ENCODE peak calls at places on chromosomes 11 and 22, in six cellular contexts. O is AG09309, S is kidney, U is AG09319, M is left ventricle myocardium inferior, B is PC-3. C is an unnamed sample.

GRCh38 chr11:119376197-119376847 is 5.2 kb downstream of the USP2 start:
- DNase-seq in O (no peak), S (peak; percentile 73), U (no peak), M (peak; percentile 62), B (no peak), C (peak; percentile 72)

GRCh38 chr22:18906896-18907295 is 776 bp downstream of the DGCR6 start:
- DNase-seq in O (no peak), S (no peak), U (no peak), M (no peak), B (no peak), C (no peak)

GRCh38 chr11:68651208-68651984 is 32.9 kb upstream of the GAL start:
- DNase-seq in O (no peak), S (peak; percentile 49), U (no peak), M (no peak), B (no peak), C (no peak)

GRCh38 chr22:30947163-30947820 is 21.3 kb downstream of the MORC2 start:
- DNase-seq in O (no peak), S (no peak), U (no peak), M (peak; percentile 31), B (no peak), C (no peak)

GRCh38 chr11:88543902-88544655 is 206.5 kb upstream of the CTSC start:
- DNase-seq in O (peak; percentile 83), S (peak; percentile 80), U (peak; percentile 84), M (peak; percentile 67), B (peak; percentile 98), C (peak; percentile 82)

GRCh38 chr22:22974795-22975580 is 87.4 kb downstream of the IGLL5 start:
- DNase-seq in O (no peak), S (no peak), U (no peak), M (no peak), B (no peak), C (no peak)

GRCh38 chr22:33126881-33127280 is 68.7 kb upstream of the SYN3 start:
- DNase-seq in O (no peak), S (no peak), U (no peak), M (no peak), B (no peak), C (no peak)

GRCh38 chr22:45216133-45217003 is 24.3 kb downstream of the KIAA0930 start:
- DNase-seq in O (no peak), S (peak; percentile 49), U (no peak), M (no peak), B (no peak), C (no peak)

GRCh38 chr22:29041408-29041807 is 20.2 kb downstream of the C22orf31 start:
- DNase-seq in O (no peak), S (no peak), U (no peak), M (no peak), B (no peak), C (no peak)

GRCh38 chr11:114683007-114683406 is 4.7 kb downstream of the NXPE2 start:
- DNase-seq in O (no peak), S (no peak), U (no peak), M (no peak), B (peak; percentile 6), C (no peak)

GRCh38 chr22:38260760-38261477 is 11.9 kb downstream of the TMEM184B start:
- DNase-seq in O (no peak), S (no peak), U (no peak), M (no peak), B (no peak), C (no peak)

GRCh38 chr22:46586531-46587011 is 33.6 kb upstream of the GRAMD4 start:
- DNase-seq in O (no peak), S (peak; percentile 67), U (no peak), M (no peak), B (no peak), C (no peak)

GRCh38 chr11:116861539-116861938 is 24.1 kb upstream of the APOA1 start:
- DNase-seq in O (peak; percentile 40), S (no peak), U (no peak), M (no peak), B (peak; percentile 67), C (no peak)

GRCh38 chr22:41963453-41964105 is 5.7 kb upstream of the SEPTIN3 start:
- DNase-seq in O (peak; percentile 21), S (no peak), U (no peak), M (no peak), B (no peak), C (no peak)

GRCh38 chr11:2375341-2375853 is 1.7 kb upstream of the CD81 start:
- DNase-seq in O (no peak), S (peak; percentile 85), U (no peak), M (peak; percentile 66), B (no peak), C (no peak)

GRCh38 chr22:30413745-30414524 is 11.6 kb upstream of the MTFP1 start:
- DNase-seq in O (no peak), S (no peak), U (no peak), M (no peak), B (no peak), C (no peak)

GRCh38 chr11:6655020-6655789 is 404 bp downstream of the DCHS1 start:
- DNase-seq in O (no peak), S (peak; percentile 78), U (no peak), M (no peak), B (no peak), C (peak; percentile 75)

GRCh38 chr11:118783724-118784495 is 7.1 kb downstream of the DDX6 start:
- DNase-seq in O (no peak), S (no peak), U (no peak), M (peak; percentile 55), B (no peak), C (no peak)

GRCh38 chr22:38868886-38869381 is 3.1 kb downstream of the CBX6 start:
- DNase-seq in O (no peak), S (peak; percentile 92), U (no peak), M (peak; percentile 78), B (peak; percentile 73), C (peak; percentile 88)

GRCh38 chr11:7672276-7672959 is 882 bp downstream of the CYB5R2 start:
- DNase-seq in O (no peak), S (no peak), U (no peak), M (no peak), B (no peak), C (no peak)

GRCh38 chr11:76805206-76805913 is 22.2 kb downstream of the TSKU start:
- DNase-seq in O (no peak), S (no peak), U (no peak), M (no peak), B (no peak), C (peak; percentile 58)

GRCh38 chr22:46609724-46610161 is 10.4 kb upstream of the GRAMD4 start:
- DNase-seq in O (no peak), S (peak; percentile 78), U (no peak), M (no peak), B (no peak), C (no peak)

GRCh38 chr22:36757608-36758220 is 18.2 kb downstream of the IFT27 start:
- DNase-seq in O (peak; percentile 32), S (peak; percentile 88), U (peak; percentile 27), M (peak; percentile 73), B (peak; percentile 65), C (peak; percentile 82)

GRCh38 chr11:66420671-66421476 is at the start of gene NPAS4:
- DNase-seq in O (no peak), S (peak; percentile 63), U (no peak), M (no peak), B (no peak), C (no peak)

GRCh38 chr11:93051181-93051580 is 81.7 kb downstream of the MTNR1B start:
- DNase-seq in O (no peak), S (no peak), U (no peak), M (no peak), B (no peak), C (no peak)

GRCh38 chr22:22199634-22200033 is 45.0 kb upstream of the VPREB1 start:
- DNase-seq in O (no peak), S (no peak), U (no peak), M (no peak), B (no peak), C (no peak)

GRCh38 chr11:46127150-46127638 is 5.9 kb upstream of the PHF21A start:
- DNase-seq in O (peak; percentile 16), S (no peak), U (no peak), M (no peak), B (peak; percentile 78), C (no peak)
- TF ChIP-seq CTCF in O (peak; percentile 61), S (peak; percentile 5), U (peak; percentile 44), M (peak; percentile 38), B (peak; percentile 68), C (peak; percentile 35)

GRCh38 chr11:132941761-132942160 is 590.5 kb downstream of the OPCML start:
- DNase-seq in O (no peak), S (no peak), U (no peak), M (no peak), B (no peak), C (no peak)

GRCh38 chr11:132941024-132941646 is 591.2 kb downstream of the OPCML start:
- DNase-seq in O (no peak), S (no peak), U (peak; percentile 2), M (no peak), B (peak; percentile 35), C (no peak)

GRCh38 chr11:132943737-132944556 is 588.4 kb downstream of the OPCML start:
- DNase-seq in O (no peak), S (peak; percentile 72), U (no peak), M (no peak), B (no peak), C (no peak)

GRCh38 chr11:132943325-132943736 is 589.0 kb downstream of the OPCML start:
- DNase-seq in O (no peak), S (no peak), U (no peak), M (no peak), B (no peak), C (no peak)

GRCh38 chr11:132942611-132943324 is 589.5 kb downstream of the OPCML start:
- DNase-seq in O (no peak), S (no peak), U (no peak), M (no peak), B (no peak), C (no peak)
- TF ChIP-seq CTCF in O (no peak), S (no peak), U (no peak), M (no peak), B (no peak), C (peak; percentile 61)

DNA sequence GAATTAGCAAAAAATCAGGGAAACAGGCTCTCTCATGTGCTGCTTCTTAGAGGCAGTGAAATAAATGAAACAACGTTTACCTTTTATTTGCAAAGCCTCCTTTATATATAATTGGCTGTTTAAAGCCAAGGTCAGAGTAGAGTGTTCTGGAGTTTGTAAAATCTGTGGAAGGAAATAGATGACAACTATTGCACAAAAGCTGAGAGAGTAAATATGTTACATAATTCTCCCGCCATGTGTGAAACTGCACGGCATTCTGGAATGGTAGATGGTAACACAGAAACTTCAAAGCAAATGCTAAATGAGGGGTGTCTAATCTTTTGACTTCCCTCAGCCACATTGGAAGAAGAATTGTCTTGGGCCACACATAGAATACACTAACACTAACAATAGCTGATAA is 51.6 kb upstream of the FGF3 start:
- DNase-seq in O (no peak), S (no peak), U (no peak), M (no peak), B (no peak), C (no peak)
- TF ChIP-seq CTCF in O (no peak), S (no peak), U (no peak), M (no peak), B (no peak), C (no peak)

DNA sequence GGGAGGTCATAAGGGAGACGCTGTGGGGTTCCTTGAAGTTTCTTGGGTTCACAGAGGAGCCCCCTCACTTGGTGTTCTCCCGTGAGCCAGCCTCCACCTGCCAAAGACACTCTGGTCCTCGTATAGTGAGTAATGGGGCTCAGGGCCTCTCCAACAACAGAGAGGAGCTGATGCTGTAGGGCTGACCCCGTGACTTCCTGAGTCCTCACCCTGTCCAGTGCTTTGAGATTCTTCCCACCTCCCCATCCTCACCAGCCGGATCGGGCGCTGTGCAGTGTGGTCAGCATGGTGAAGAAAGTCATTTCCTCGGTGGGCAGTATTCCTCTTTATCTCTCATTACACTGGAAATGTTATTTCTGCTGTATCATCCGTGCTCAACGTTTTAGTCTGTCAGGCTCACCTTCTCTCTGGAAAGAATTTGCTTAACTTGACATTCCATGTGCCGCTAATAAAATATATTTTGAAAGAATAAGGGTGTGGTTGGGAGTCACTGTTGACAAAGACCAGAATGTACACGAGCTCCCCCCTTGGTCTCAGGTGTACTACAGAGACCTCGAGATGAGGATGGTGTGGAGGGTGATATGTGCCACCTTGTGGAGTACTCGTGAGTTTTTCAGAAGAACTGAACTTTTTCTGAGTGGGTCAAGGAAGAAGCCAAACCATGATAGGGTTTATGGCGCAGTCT is 25.7 kb upstream of the SCGB1A1 start:
- DNase-seq in O (no peak), S (no peak), U (no peak), M (no peak), B (peak; percentile 93), C (no peak)
- TF ChIP-seq CTCF in O (no peak), S (no peak), U (no peak), M (no peak), B (peak; percentile 89), C (peak; percentile 22)

C was measured in type B pancreatic cell.